ENCODE peak calls at places on chromosomes 1 and 21, in four cellular contexts. One of them, this sample, is unnamed.

GRCh38 chr1:90834354-90835171 is 117.5 kb upstream of the BARHL2 start:
- DNase-seq in A673: peak
- DNase-seq in left lung: no peak
- DNase-seq in GM13977: no peak
- DNase-seq in this sample: no peak

GRCh38 chr21:37566790-37567725 is 200.5 kb downstream of the DYRK1A start:
- DNase-seq in GM13977: no peak
- DNase-seq in A673: no peak
- DNase-seq in left lung: no peak
- DNase-seq in this sample: no peak

GRCh38 chr1:29646161-29646775 is 409.9 kb downstream of the PTPRU start:
- DNase-seq in A673: no peak
- DNase-seq in GM13977: no peak
- DNase-seq in left lung: no peak
- DNase-seq in this sample: no peak

GRCh38 chr1:223776075-223776814 is 63.9 kb downstream of the CAPN2 start:
- DNase-seq in GM13977: no peak
- DNase-seq in A673: peak
- DNase-seq in left lung: no peak
- DNase-seq in this sample: no peak

GRCh38 chr21:26148834-26149354 is 21.7 kb downstream of the APP start:
- DNase-seq in GM13977: no peak
- DNase-seq in left lung: no peak
- DNase-seq in A673: no peak
- DNase-seq in this sample: no peak

GRCh38 chr21:27422435-27422834 is 455.5 kb upstream of the ADAMTS5 start:
- DNase-seq in GM13977: no peak
- DNase-seq in A673: no peak
- DNase-seq in left lung: no peak
- DNase-seq in this sample: no peak

GRCh38 chr1:6385673-6386191 is 7.8 kb downstream of the ACOT7 start:
- DNase-seq in GM13977: no peak
- DNase-seq in A673: peak
- DNase-seq in left lung: peak
- DNase-seq in this sample: no peak

GRCh38 chr1:194857413-194857812 is 1671.0 kb upstream of the B3GALT2 start:
- DNase-seq in A673: no peak
- DNase-seq in GM13977: no peak
- DNase-seq in left lung: no peak
- DNase-seq in this sample: no peak

GRCh38 chr1:174022080-174022975 is at the start of gene RC3H1:
- DNase-seq in A673: peak
- DNase-seq in GM13977: peak
- DNase-seq in left lung: peak
- DNase-seq in this sample: peak

GRCh38 chr1:197307551-197307950 is 39.5 kb downstream of the CRB1 start:
- DNase-seq in GM13977: no peak
- DNase-seq in A673: no peak
- DNase-seq in left lung: no peak
- DNase-seq in this sample: no peak

GRCh38 chr1:7427901-7428300 is 343.2 kb upstream of the VAMP3 start:
- DNase-seq in left lung: no peak
- DNase-seq in GM13977: no peak
- DNase-seq in A673: no peak
- DNase-seq in this sample: no peak

GRCh38 chr1:192491804-192492554 is 83.6 kb upstream of the RGS1 start:
- DNase-seq in GM13977: no peak
- DNase-seq in A673: no peak
- DNase-seq in left lung: no peak
- DNase-seq in this sample: no peak

GRCh38 chr1:241964550-241965241 is 7.1 kb downstream of the BECN2 start:
- DNase-seq in left lung: no peak
- DNase-seq in A673: no peak
- DNase-seq in GM13977: no peak
- DNase-seq in this sample: no peak

GRCh38 chr21:42597487-42598158 is 55.8 kb upstream of the PDE9A start:
- DNase-seq in left lung: no peak
- DNase-seq in GM13977: peak
- DNase-seq in A673: no peak
- DNase-seq in this sample: no peak

GRCh38 chr1:226268421-226269124 is 40.4 kb downstream of the LIN9 start:
- DNase-seq in A673: no peak
- DNase-seq in left lung: no peak
- DNase-seq in GM13977: no peak
- DNase-seq in this sample: no peak
- TF ChIP-seq CTCF in A673: no peak
- TF ChIP-seq CTCF in left lung: no peak
- TF ChIP-seq CTCF in GM13977: no peak
- TF ChIP-seq CTCF in this sample: no peak

GRCh38 chr1:53076165-53076564 is 14.2 kb downstream of the PODN start:
- DNase-seq in GM13977: no peak
- DNase-seq in left lung: peak
- DNase-seq in A673: no peak
- DNase-seq in this sample: no peak

GRCh38 chr1:53074313-53075154 is 12.5 kb downstream of the PODN start:
- DNase-seq in GM13977: no peak
- DNase-seq in left lung: peak
- DNase-seq in A673: no peak
- DNase-seq in this sample: peak

GRCh38 chr1:53073899-53074311 is 11.9 kb downstream of the PODN start:
- DNase-seq in A673: no peak
- DNase-seq in left lung: peak
- DNase-seq in GM13977: no peak
- DNase-seq in this sample: no peak

GRCh38 chr1:53075761-53076163 is 13.7 kb downstream of the PODN start:
- DNase-seq in A673: no peak
- DNase-seq in left lung: peak
- DNase-seq in GM13977: no peak
- DNase-seq in this sample: no peak

DNA sequence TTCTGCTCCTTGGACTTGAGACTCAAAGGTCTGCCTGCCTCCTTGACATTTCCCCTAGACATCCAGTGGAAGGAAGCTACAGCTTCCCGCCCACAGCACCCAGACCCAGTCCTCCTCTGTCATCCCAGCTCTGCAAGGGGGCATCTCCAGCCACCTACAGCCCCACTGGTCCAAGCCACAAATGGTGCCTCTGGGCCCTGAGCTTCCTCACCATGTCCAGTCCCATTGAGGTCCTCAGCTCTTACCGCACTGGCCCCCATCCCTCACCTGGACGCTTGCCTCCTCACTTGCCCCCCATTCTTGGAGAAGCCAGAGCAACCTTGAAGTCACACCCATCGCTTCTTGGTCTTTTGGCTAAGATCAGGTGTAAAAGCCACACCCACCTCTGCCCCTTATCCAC is 13.2 kb downstream of the PODN start:
- DNase-seq in GM13977: no peak
- DNase-seq in A673: no peak
- DNase-seq in left lung: peak
- DNase-seq in this sample: peak
- TF ChIP-seq CTCF in GM13977: no peak
- TF ChIP-seq CTCF in A673: no peak
- TF ChIP-seq CTCF in left lung: no peak
- TF ChIP-seq CTCF in this sample: no peak

DNA sequence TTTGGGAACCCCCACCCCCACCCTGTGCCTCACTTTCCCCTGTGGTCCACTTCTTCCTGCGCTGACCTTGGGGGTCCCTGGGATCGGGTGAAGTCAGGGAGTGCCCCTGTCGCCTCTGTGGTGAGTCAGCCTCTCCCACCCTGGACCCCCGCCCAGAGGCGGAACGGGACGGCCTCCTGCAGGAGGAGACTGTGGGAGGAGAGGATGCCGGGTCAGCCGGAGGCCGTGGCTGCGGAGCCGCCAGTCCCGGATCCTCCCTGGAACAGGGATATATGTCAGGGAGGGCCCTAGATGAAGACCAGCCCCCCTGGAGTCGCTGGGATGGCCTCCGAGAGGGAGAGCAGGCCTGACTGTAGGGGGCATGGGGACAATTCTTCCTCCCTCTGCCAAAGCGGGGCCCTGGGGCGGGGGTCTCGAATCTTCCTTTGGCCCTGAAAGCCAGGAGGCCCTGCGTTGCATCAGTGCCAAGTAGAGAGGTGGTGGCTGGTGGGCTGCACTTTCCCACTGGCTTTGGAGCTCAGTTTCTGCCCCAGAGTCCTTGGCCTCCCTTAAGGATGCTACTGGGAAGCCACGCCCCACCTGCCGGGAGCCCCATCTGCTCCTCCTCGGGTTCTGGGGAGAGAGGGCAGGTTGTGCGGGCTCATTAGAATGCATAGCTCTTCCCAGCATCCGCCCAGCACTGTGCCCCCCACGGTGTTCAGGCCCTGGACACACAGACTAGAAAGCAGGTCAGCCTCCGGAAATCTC is 930 bp downstream of the ARHGEF10L start:
- DNase-seq in left lung: no peak
- DNase-seq in A673: no peak
- DNase-seq in GM13977: no peak
- DNase-seq in this sample: no peak
- TF ChIP-seq CTCF in left lung: no peak
- TF ChIP-seq CTCF in A673: no peak
- TF ChIP-seq CTCF in GM13977: no peak
- TF ChIP-seq CTCF in this sample: no peak

DNA sequence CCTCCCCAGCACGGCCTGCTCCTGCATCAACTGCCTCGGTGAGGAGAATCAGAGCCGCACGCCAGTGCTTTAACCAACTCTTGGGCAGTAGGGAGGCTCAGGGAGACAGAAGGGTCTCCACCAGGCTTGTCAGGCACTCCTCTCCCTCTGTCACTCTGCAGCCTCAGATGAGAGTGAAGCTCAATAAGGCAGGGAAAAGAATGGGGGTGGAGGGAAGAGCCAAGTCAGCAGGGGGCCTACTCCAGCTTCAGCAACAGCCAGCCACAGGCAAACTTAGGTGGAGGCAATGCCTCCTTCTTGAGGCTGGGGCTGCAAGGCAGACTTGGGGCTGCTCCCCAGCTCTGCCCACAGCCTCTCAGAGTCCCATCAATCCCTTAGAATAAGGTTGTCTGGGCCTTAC is 51.8 kb upstream of the A3GALT2 start:
- DNase-seq in A673: no peak
- DNase-seq in GM13977: no peak
- DNase-seq in left lung: no peak
- DNase-seq in this sample: no peak
- TF ChIP-seq CTCF in A673: no peak
- TF ChIP-seq CTCF in GM13977: no peak
- TF ChIP-seq CTCF in left lung: no peak
- TF ChIP-seq CTCF in this sample: no peak

GRCh38 chr1:96538001-96538649 is 183.5 kb upstream of the PTBP2 start:
- DNase-seq in left lung: no peak
- DNase-seq in A673: peak
- DNase-seq in GM13977: no peak
- DNase-seq in this sample: no peak
- TF ChIP-seq CTCF in left lung: no peak
- TF ChIP-seq CTCF in A673: peak
- TF ChIP-seq CTCF in GM13977: no peak
- TF ChIP-seq CTCF in this sample: no peak

DNA sequence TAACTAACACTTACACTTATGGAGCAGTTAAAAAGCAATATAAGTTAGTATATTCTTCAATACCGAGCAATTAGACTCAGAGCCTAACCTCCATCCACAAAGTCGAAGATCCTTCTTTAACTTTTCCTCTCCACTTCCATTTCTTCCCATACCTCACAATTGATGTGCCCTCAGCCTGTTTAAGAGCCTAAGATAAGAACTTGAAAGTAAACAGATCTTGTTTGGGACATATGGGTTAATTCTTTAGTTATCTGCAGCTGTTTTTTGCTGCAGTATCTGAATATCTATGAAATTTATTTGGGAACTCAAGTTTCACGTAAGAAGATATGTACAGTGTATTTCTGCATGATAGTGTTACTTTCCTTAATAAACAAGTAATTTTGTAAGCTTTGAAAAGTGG is 51.5 kb downstream of the MIGA1 start:
- DNase-seq in GM13977: no peak
- DNase-seq in left lung: no peak
- DNase-seq in A673: no peak
- DNase-seq in this sample: no peak
- TF ChIP-seq CTCF in GM13977: no peak
- TF ChIP-seq CTCF in left lung: no peak
- TF ChIP-seq CTCF in A673: no peak
- TF ChIP-seq CTCF in this sample: no peak

DNA sequence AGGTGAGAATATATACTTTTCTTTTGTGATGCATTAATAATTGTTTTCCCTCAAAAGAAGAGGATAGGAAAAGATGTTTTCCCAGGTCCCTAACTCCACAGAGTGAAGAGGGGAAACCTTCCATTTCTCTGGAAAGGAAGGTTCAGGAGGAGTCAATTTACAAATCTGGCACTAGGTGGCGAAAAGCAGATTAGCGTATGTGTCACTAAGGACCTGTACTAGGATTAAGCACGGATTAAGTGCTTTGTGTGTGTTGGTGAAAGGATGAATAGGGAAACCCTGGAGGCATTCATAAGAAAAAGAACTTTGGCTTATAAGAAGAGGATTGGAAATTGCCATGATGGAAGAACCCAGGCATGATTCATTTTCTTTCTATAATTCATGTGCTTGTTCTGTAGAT is 410.1 kb upstream of the PLXNA2 start:
- DNase-seq in left lung: no peak
- DNase-seq in GM13977: peak
- DNase-seq in A673: peak
- DNase-seq in this sample: no peak
- TF ChIP-seq CTCF in left lung: peak
- TF ChIP-seq CTCF in GM13977: peak
- TF ChIP-seq CTCF in A673: peak
- TF ChIP-seq CTCF in this sample: no peak

This sample was measured in activated B cell treated with CpG ODN at 0.5 μM for 24 hours.